ENCODE peak calls at places on chromosomes 11 and 22, in nine cellular contexts. B is brain microvascular endothelial cell; U is colonic mucosa; P is BE2C; A is GM10248; I is CD4-positive, alpha-beta T cell; M is omental fat pad; D is CD8-positive, alpha-beta T cell; Y is IMR-90. G is an unnamed sample.
A peak's percentile ranks its signal among the peaks of the same experiment; 100 is the strongest.

GRCh38 chr11:63917685-63918523 is 940 bp upstream of the RCOR2 start:
- DNase-seq in U (peak; percentile 90), M (no peak), A (no peak), I (no peak), B (no peak), P (peak; percentile 86), Y (no peak), D (no peak), G (peak; percentile 51)

GRCh38 chr22:50694766-50695420 is 22.3 kb downstream of the SHANK3 start:
- DNase-seq in D (no peak), A (no peak), B (no peak), P (peak; percentile 4), Y (no peak), M (no peak), I (no peak), U (no peak), G (no peak)

GRCh38 chr11:62980133-62980760 is 4.5 kb downstream of the SLC22A6 start:
- DNase-seq in M (no peak), I (no peak), Y (peak; percentile 3), B (peak; percentile 15), D (no peak), U (no peak), P (no peak), A (no peak), G (peak; percentile 9)

GRCh38 chr11:61968758-61969390 is 1.4 kb upstream of the FTH1 start:
- DNase-seq in Y (no peak), U (no peak), A (no peak), B (no peak), D (no peak), P (no peak), I (no peak), M (peak; percentile 12), G (no peak)

GRCh38 chr22:50627452-50627913 is 469 bp downstream of the ARSA start:
- DNase-seq in A (no peak), P (peak; percentile 33), I (no peak), U (peak; percentile 42), B (no peak), M (no peak), Y (no peak), D (no peak), G (no peak)

GRCh38 chr11:106061249-106061794 is 15.8 kb downstream of the KBTBD3 start:
- DNase-seq in I (no peak), Y (no peak), M (no peak), A (no peak), P (no peak), B (no peak), D (no peak), U (no peak), G (no peak)

GRCh38 chr22:27218521-27218920 is 561.1 kb downstream of the MIAT start:
- DNase-seq in U (no peak), I (no peak), A (no peak), P (no peak), Y (no peak), M (no peak), D (no peak), B (no peak), G (no peak)

GRCh38 chr22:17284917-17285316 is 65.7 kb upstream of the ADA2 start:
- DNase-seq in I (no peak), U (no peak), Y (no peak), A (no peak), B (no peak), P (no peak), M (no peak), D (no peak), G (no peak)

DNA sequence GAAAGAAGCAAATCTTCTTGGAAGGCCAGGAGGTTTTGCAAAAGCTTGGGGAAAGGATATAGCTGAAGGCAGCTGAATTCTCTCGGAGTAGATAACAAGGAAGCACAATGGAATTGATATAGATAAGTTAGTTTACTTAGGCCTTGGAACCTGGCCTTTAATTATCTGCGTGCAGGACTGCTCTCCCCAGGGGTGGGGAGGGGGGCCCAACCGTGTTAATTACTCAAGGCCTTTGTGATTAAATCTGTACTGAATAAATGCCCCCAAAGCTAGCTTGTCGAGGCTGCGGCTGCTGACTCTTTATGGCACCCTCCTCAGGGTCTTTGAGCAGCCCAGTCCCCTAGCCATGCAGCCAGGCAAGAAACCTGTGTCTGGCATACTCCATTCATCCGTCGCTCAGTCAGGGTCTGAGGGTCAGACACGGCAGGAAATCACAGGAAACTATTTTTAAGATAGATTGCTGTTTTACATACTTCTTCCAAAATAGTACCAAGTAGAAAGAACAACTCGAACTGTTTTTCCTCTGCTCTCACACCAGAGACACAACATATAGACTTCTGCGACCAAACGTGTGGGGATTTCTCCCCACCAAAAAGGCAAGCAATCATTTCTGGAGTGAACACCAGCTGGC is 36.5 kb downstream of the MS4A2 start:
- DNase-seq in Y (no peak), B (no peak), A (no peak), P (no peak), I (no peak), M (no peak), D (no peak), U (no peak), G (no peak)
- TF ChIP-seq CTCF in Y (no peak), B (no peak), A (no peak), P (no peak), I (no peak), M (no peak), D (no peak), U (no peak), G (no peak)

GRCh38 chr22:46251266-46251665 is 1.2 kb upstream of the CDPF1 start:
- DNase-seq in I (no peak), M (no peak), D (no peak), U (no peak), A (no peak), Y (no peak), P (no peak), B (no peak), G (no peak)

GRCh38 chr22:46251816-46252380 is 1.8 kb upstream of the CDPF1 start:
- DNase-seq in D (no peak), M (no peak), I (no peak), B (no peak), Y (no peak), P (no peak), A (no peak), U (no peak), G (no peak)

GRCh38 chr22:46250783-46251125 is 661 bp upstream of the CDPF1 start:
- DNase-seq in U (no peak), B (no peak), I (peak; percentile 6), P (no peak), D (no peak), M (no peak), A (no peak), Y (no peak), G (no peak)

GRCh38 chr22:46247443-46247975 is 2.6 kb downstream of the CDPF1 start:
- DNase-seq in U (no peak), D (no peak), M (no peak), I (no peak), B (no peak), Y (no peak), P (no peak), A (no peak), G (no peak)

DNA sequence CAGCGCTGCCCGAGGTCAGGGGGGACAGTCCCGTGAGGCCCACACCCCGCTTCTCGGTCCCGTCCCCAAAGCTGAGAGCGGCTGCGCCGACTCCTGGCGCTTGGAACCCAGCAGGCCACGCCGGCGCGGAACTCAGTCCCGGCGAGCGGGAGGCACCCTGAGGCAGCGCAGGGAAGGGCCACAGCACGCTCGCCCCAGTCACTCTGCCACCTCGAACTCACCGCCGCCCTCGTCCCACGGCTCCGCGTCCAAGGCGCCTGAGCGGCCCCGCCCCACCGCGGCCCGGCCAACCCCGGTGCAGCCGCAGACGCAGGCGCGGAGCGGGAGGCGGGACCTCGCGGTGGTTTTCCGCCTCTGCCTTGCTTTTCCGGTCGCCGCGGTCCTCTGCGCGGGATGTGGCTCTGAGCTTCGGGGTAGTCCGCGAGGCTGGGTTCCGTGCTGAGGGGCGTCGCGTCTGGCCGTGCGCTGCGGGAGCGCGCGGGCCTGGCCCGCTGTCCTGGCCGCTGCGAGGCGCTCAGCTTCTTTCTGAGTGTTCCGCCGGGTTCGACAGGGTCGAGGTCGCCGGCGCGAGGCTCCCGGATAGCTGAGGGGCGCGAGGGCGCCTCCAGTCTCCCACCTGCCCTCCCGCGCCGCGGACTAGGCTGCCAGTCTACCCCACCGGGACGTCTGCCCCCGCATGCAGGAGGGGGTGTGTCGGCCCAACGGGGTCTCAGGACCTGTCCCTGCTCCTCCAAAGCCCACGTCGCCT is at the start of gene CDPF1:
- DNase-seq in Y (peak; percentile 75), U (peak; percentile 93), I (peak; percentile 82), A (peak; percentile 96), M (peak; percentile 55), B (peak; percentile 65), P (peak; percentile 95), D (peak; percentile 74), G (peak; percentile 73)
- TF ChIP-seq CTCF in Y (peak; percentile 1), U (no peak), I (no peak), A (no peak), M (no peak), B (no peak), P (no peak), D (no peak), G (no peak)

GRCh38 chr11:48047616-48048015 is 67.3 kb downstream of the PTPRJ start:
- DNase-seq in M (no peak), B (peak; percentile 68), U (no peak), A (no peak), P (no peak), Y (peak; percentile 76), I (no peak), D (no peak), G (peak; percentile 27)
- TF ChIP-seq CTCF in M (no peak), B (no peak), U (no peak), A (no peak), P (no peak), Y (no peak), I (no peak), D (no peak), G (no peak)

GRCh38 chr11:10327254-10327653 is 22.4 kb downstream of the ADM start:
- DNase-seq in P (no peak), I (no peak), B (peak; percentile 51), Y (peak; percentile 51), M (no peak), A (no peak), D (no peak), U (no peak), G (peak; percentile 95)

GRCh38 chr11:10326080-10326964 is 21.4 kb downstream of the ADM start:
- DNase-seq in B (no peak), P (no peak), M (no peak), I (no peak), U (peak; percentile 86), A (no peak), D (no peak), Y (no peak), G (peak; percentile 90)

GRCh38 chr11:10323793-10324170 is 18.9 kb downstream of the ADM start:
- DNase-seq in D (no peak), M (no peak), I (no peak), A (no peak), P (no peak), Y (peak; percentile 47), B (peak; percentile 41), U (no peak), G (peak; percentile 79)

GRCh38 chr11:10324474-10324873 is 19.6 kb downstream of the ADM start:
- DNase-seq in B (no peak), U (no peak), P (no peak), D (no peak), M (no peak), A (no peak), I (no peak), Y (peak; percentile 54), G (no peak)

DNA sequence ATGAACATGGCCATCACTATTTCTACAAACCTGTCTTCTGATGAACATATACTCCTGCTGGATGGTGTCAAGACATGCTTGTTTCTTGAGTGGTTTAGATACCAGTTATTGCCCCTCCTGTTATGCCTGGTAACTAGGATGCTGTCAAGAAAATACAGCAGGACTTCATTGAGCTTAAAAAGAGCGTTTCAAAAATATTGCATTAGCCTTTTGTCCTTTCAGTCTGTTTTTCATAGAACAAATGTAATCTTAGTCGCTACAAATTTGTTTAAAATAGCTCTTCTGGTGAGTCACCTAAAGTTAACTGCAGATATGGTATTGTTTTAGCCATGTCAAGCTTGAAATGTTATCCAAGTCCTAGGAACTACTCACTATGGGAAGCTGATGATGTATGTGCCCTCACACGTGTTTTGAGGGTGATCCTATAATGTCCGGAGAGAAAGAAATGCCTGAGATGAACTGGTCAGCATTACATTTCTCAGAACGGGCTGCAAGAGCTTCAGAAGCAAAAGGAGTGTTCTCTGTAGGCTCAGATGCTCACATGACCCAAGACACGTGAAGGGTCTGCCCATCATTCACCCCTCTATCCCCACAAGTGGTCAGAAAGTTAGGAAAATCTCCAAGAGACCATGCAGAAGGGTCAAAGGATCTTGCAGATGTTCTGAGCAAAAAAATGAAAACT is 20.7 kb downstream of the ADM start:
- DNase-seq in Y (peak; percentile 99), B (peak; percentile 89), D (no peak), A (no peak), M (no peak), P (no peak), I (no peak), U (no peak), G (peak; percentile 97)
- TF ChIP-seq CTCF in Y (no peak), B (no peak), D (no peak), A (no peak), M (no peak), P (no peak), I (no peak), U (no peak), G (no peak)